ENCODE peak calls at places on chromosomes 1 and 21, in eight cellular contexts. C is A172; S is activated CD8-positive, alpha-beta memory T cell treated with anti-CD3 and anti-CD28 coated beads, Interleukin-2, amount 10 ng/mL, durations not matched to agents 7 days and 5 days; A is heart left ventricle; N is caudate nucleus; Z is HCEC 1CT; O is substantia nigra; P is CD4-positive, alpha-beta T cell. K is an unnamed sample.

GRCh38 chr21:43767980-43768867 is 7.9 kb downstream of the CSTB start:
- DNase-seq in C (peak), S (no peak), A (no peak), N (no peak), Z (peak), O (no peak), P (no peak), K (no peak)

GRCh38 chr1:1220197-1220596 is 6.2 kb upstream of the TNFRSF4 start:
- DNase-seq in C (no peak), S (no peak), A (no peak), N (no peak), Z (no peak), O (no peak), P (no peak), K (no peak)

GRCh38 chr1:183515002-183515689 is 42.8 kb downstream of the SMG7 start:
- DNase-seq in C (peak), S (no peak), A (no peak), N (no peak), Z (peak), O (no peak), P (no peak), K (no peak)

GRCh38 chr1:36446261-36446660 is 4.0 kb downstream of the OSCP1 start:
- DNase-seq in C (no peak), S (peak), A (no peak), N (no peak), Z (peak), O (no peak), P (no peak), K (no peak)

GRCh38 chr1:36342426-36343185 is 19.2 kb upstream of the EVA1B start:
- DNase-seq in C (peak), S (peak), A (no peak), N (no peak), Z (peak), O (no peak), P (peak), K (peak)

GRCh38 chr1:231161711-231162299 is at the start of gene TRIM67:
- DNase-seq in C (no peak), S (no peak), A (no peak), N (no peak), Z (no peak), O (no peak), P (no peak), K (no peak)

GRCh38 chr1:55362558-55362957 is 147.4 kb upstream of the USP24 start:
- DNase-seq in C (peak), S (no peak), A (no peak), N (no peak), Z (peak), O (no peak), P (no peak), K (no peak)

GRCh38 chr1:118504867-118505266 is 319.8 kb upstream of the SPAG17 start:
- DNase-seq in C (no peak), S (no peak), A (peak), N (no peak), Z (no peak), O (no peak), P (no peak), K (no peak)

GRCh38 chr1:38041941-38042834 is 4.4 kb downstream of the POU3F1 start:
- DNase-seq in C (no peak), S (no peak), A (no peak), N (no peak), Z (no peak), O (no peak), P (no peak), K (no peak)

GRCh38 chr1:178660484-178660883 is 64.6 kb upstream of the RALGPS2 start:
- DNase-seq in C (no peak), S (no peak), A (no peak), N (no peak), Z (no peak), O (no peak), P (no peak), K (no peak)

GRCh38 chr1:179530352-179530751 is 45.4 kb downstream of the NPHS2 start:
- DNase-seq in C (no peak), S (no peak), A (no peak), N (no peak), Z (no peak), O (no peak), P (no peak), K (no peak)

GRCh38 chr1:111214086-111214801 is 13.3 kb upstream of the CHI3L2 start:
- DNase-seq in C (no peak), S (no peak), A (no peak), N (no peak), Z (no peak), O (no peak), P (no peak), K (no peak)

GRCh38 chr1:19009882-19010321 is 53.4 kb upstream of the IFFO2 start:
- DNase-seq in C (peak), S (no peak), A (no peak), N (no peak), Z (peak), O (no peak), P (no peak), K (no peak)

GRCh38 chr1:6006882-6007281 is 14.7 kb upstream of the NPHP4 start:
- DNase-seq in C (no peak), S (no peak), A (peak), N (no peak), Z (no peak), O (no peak), P (no peak), K (no peak)